ENCODE peak calls at places on chromosomes 2 and 18, in six cellular contexts. One of them, this sample, is unnamed.

GRCh38 chr18:62566818-62567217 is 44.0 kb downstream of the ZCCHC2 start:
- ATAC-seq in K562: no peak
- ATAC-seq in HepG2: no peak
- ATAC-seq in GM12878: no peak
- ATAC-seq in upper lobe of left lung: no peak
- ATAC-seq in A549: no peak
- ATAC-seq in this sample: no peak

GRCh38 chr2:132448771-132449170 is 32.2 kb downstream of the GPR39 start:
- ATAC-seq in K562: peak; percentile 42
- ATAC-seq in HepG2: peak; percentile 84
- ATAC-seq in GM12878: peak; percentile 71
- ATAC-seq in upper lobe of left lung: peak; percentile 67
- ATAC-seq in A549: peak; percentile 82
- ATAC-seq in this sample: no peak

GRCh38 chr2:54065411-54065810 is 50.0 kb upstream of the ACYP2 start:
- ATAC-seq in K562: no peak
- ATAC-seq in HepG2: no peak
- ATAC-seq in GM12878: no peak
- ATAC-seq in upper lobe of left lung: no peak
- ATAC-seq in A549: no peak
- ATAC-seq in this sample: no peak

GRCh38 chr2:72993585-72994280 is 76.4 kb downstream of the EMX1 start:
- ATAC-seq in K562: peak; percentile 48
- ATAC-seq in HepG2: peak; percentile 45
- ATAC-seq in GM12878: peak; percentile 15
- ATAC-seq in upper lobe of left lung: no peak
- ATAC-seq in A549: peak; percentile 21
- ATAC-seq in this sample: no peak

GRCh38 chr2:223944166-223944703 is 900 bp downstream of the WDFY1 start:
- ATAC-seq in K562: peak; percentile 75
- ATAC-seq in HepG2: peak; percentile 87
- ATAC-seq in GM12878: peak; percentile 45
- ATAC-seq in upper lobe of left lung: peak; percentile 62
- ATAC-seq in A549: peak; percentile 68
- ATAC-seq in this sample: peak; percentile 40

GRCh38 chr2:62415019-62415431 is 91.0 kb downstream of the TMEM17 start:
- ATAC-seq in K562: no peak
- ATAC-seq in HepG2: no peak
- ATAC-seq in GM12878: peak; percentile 85
- ATAC-seq in upper lobe of left lung: peak; percentile 51
- ATAC-seq in A549: no peak
- ATAC-seq in this sample: no peak

GRCh38 chr18:44744206-44745180 is 63.8 kb downstream of the SETBP1 start:
- ATAC-seq in K562: peak; percentile 73
- ATAC-seq in HepG2: no peak
- ATAC-seq in GM12878: no peak
- ATAC-seq in upper lobe of left lung: no peak
- ATAC-seq in A549: no peak
- ATAC-seq in this sample: no peak

GRCh38 chr2:29254-29653 is 17.1 kb downstream of the FAM110C start:
- ATAC-seq in K562: no peak
- ATAC-seq in HepG2: no peak
- ATAC-seq in GM12878: no peak
- ATAC-seq in upper lobe of left lung: no peak
- ATAC-seq in A549: no peak
- ATAC-seq in this sample: no peak

GRCh38 chr2:29559608-29560007 is 361.8 kb downstream of the ALK start:
- ATAC-seq in K562: no peak
- ATAC-seq in HepG2: no peak
- ATAC-seq in GM12878: no peak
- ATAC-seq in upper lobe of left lung: no peak
- ATAC-seq in A549: no peak
- ATAC-seq in this sample: no peak

GRCh38 chr2:54810236-54810635 is 86.8 kb downstream of the EML6 start:
- ATAC-seq in K562: no peak
- ATAC-seq in HepG2: no peak
- ATAC-seq in GM12878: no peak
- ATAC-seq in upper lobe of left lung: no peak
- ATAC-seq in A549: no peak
- ATAC-seq in this sample: no peak

GRCh38 chr18:35131387-35132283 is 90.4 kb downstream of the MAPRE2 start:
- ATAC-seq in K562: no peak
- ATAC-seq in HepG2: no peak
- ATAC-seq in GM12878: no peak
- ATAC-seq in upper lobe of left lung: no peak
- ATAC-seq in A549: no peak
- ATAC-seq in this sample: no peak

GRCh38 chr2:6864938-6865345 is 765 bp downstream of the CMPK2 start:
- ATAC-seq in K562: no peak
- ATAC-seq in HepG2: peak; percentile 4
- ATAC-seq in GM12878: peak; percentile 17
- ATAC-seq in upper lobe of left lung: peak; percentile 13
- ATAC-seq in A549: peak; percentile 11
- ATAC-seq in this sample: no peak

GRCh38 chr2:9657731-9658130 is 26.9 kb upstream of the YWHAQ start:
- ATAC-seq in K562: peak; percentile 71
- ATAC-seq in HepG2: peak; percentile 49
- ATAC-seq in GM12878: no peak
- ATAC-seq in upper lobe of left lung: no peak
- ATAC-seq in A549: peak; percentile 16
- ATAC-seq in this sample: no peak

GRCh38 chr2:103123516-103123915 is 361.7 kb downstream of the TMEM182 start:
- ATAC-seq in K562: no peak
- ATAC-seq in HepG2: no peak
- ATAC-seq in GM12878: no peak
- ATAC-seq in upper lobe of left lung: no peak
- ATAC-seq in A549: no peak
- ATAC-seq in this sample: no peak

GRCh38 chr18:7084080-7084765 is 33.4 kb downstream of the LAMA1 start:
- ATAC-seq in K562: peak; percentile 65
- ATAC-seq in HepG2: no peak
- ATAC-seq in GM12878: peak; percentile 81
- ATAC-seq in upper lobe of left lung: peak; percentile 85
- ATAC-seq in A549: no peak
- ATAC-seq in this sample: peak; percentile 43

GRCh38 chr18:13502585-13502984 is 223.8 kb downstream of the FAM210A start:
- ATAC-seq in K562: peak; percentile 47
- ATAC-seq in HepG2: no peak
- ATAC-seq in GM12878: peak; percentile 41
- ATAC-seq in upper lobe of left lung: peak; percentile 48
- ATAC-seq in A549: no peak
- ATAC-seq in this sample: no peak

GRCh38 chr2:216575465-216575864 is 57.8 kb upstream of the IGFBP2 start:
- ATAC-seq in K562: no peak
- ATAC-seq in HepG2: no peak
- ATAC-seq in GM12878: no peak
- ATAC-seq in upper lobe of left lung: no peak
- ATAC-seq in A549: no peak
- ATAC-seq in this sample: no peak

GRCh38 chr2:238974510-238975166 is 126.8 kb downstream of the TWIST2 start:
- ATAC-seq in K562: no peak
- ATAC-seq in HepG2: no peak
- ATAC-seq in GM12878: no peak
- ATAC-seq in upper lobe of left lung: peak; percentile 43
- ATAC-seq in A549: peak; percentile 68
- ATAC-seq in this sample: peak; percentile 83

GRCh38 chr18:5455644-5456043 is 88.2 kb downstream of the EPB41L3 start:
- ATAC-seq in K562: no peak
- ATAC-seq in HepG2: no peak
- ATAC-seq in GM12878: no peak
- ATAC-seq in upper lobe of left lung: peak; percentile 46
- ATAC-seq in A549: no peak
- ATAC-seq in this sample: no peak

GRCh38 chr2:3079466-3079865 is 298.2 kb downstream of the EIPR1 start:
- ATAC-seq in K562: no peak
- ATAC-seq in HepG2: no peak
- ATAC-seq in GM12878: no peak
- ATAC-seq in upper lobe of left lung: no peak
- ATAC-seq in A549: no peak
- ATAC-seq in this sample: no peak

GRCh38 chr2:181992776-181993175 is 7.1 kb downstream of the PPP1R1C start:
- ATAC-seq in K562: no peak
- ATAC-seq in HepG2: no peak
- ATAC-seq in GM12878: peak; percentile 89
- ATAC-seq in upper lobe of left lung: no peak
- ATAC-seq in A549: no peak
- ATAC-seq in this sample: no peak

GRCh38 chr2:111071480-111072143 is 49.1 kb upstream of the BCL2L11 start:
- ATAC-seq in K562: no peak
- ATAC-seq in HepG2: no peak
- ATAC-seq in GM12878: peak; percentile 83
- ATAC-seq in upper lobe of left lung: peak; percentile 51
- ATAC-seq in A549: peak; percentile 74
- ATAC-seq in this sample: peak; percentile 76

GRCh38 chr2:170820647-170821630 is 4.3 kb downstream of the GAD1 start:
- ATAC-seq in K562: peak; percentile 15
- ATAC-seq in HepG2: no peak
- ATAC-seq in GM12878: peak; percentile 15
- ATAC-seq in upper lobe of left lung: no peak
- ATAC-seq in A549: no peak
- ATAC-seq in this sample: no peak

GRCh38 chr18:48193521-48194251 is 215.5 kb downstream of the ZBTB7C start:
- ATAC-seq in K562: no peak
- ATAC-seq in HepG2: no peak
- ATAC-seq in GM12878: no peak
- ATAC-seq in upper lobe of left lung: peak; percentile 42
- ATAC-seq in A549: no peak
- ATAC-seq in this sample: peak; percentile 34

GRCh38 chr2:4174796-4175195 is 471.4 kb downstream of the DCDC2C start:
- ATAC-seq in K562: no peak
- ATAC-seq in HepG2: no peak
- ATAC-seq in GM12878: no peak
- ATAC-seq in upper lobe of left lung: no peak
- ATAC-seq in A549: no peak
- ATAC-seq in this sample: no peak

GRCh38 chr18:28995319-28995718 is 818.4 kb upstream of the CDH2 start:
- ATAC-seq in K562: no peak
- ATAC-seq in HepG2: no peak
- ATAC-seq in GM12878: no peak
- ATAC-seq in upper lobe of left lung: no peak
- ATAC-seq in A549: no peak
- ATAC-seq in this sample: no peak

GRCh38 chr18:10270160-10270571 is 184.3 kb upstream of the APCDD1 start:
- ATAC-seq in K562: no peak
- ATAC-seq in HepG2: peak; percentile 71
- ATAC-seq in GM12878: no peak
- ATAC-seq in upper lobe of left lung: no peak
- ATAC-seq in A549: no peak
- ATAC-seq in this sample: peak; percentile 47

GRCh38 chr2:50042794-50043193 is 888.5 kb upstream of the FSHR start:
- ATAC-seq in K562: no peak
- ATAC-seq in HepG2: no peak
- ATAC-seq in GM12878: no peak
- ATAC-seq in upper lobe of left lung: no peak
- ATAC-seq in A549: no peak
- ATAC-seq in this sample: no peak

GRCh38 chr2:98295275-98295674 is 51.0 kb upstream of the CNGA3 start:
- ATAC-seq in K562: no peak
- ATAC-seq in HepG2: peak; percentile 83
- ATAC-seq in GM12878: no peak
- ATAC-seq in upper lobe of left lung: no peak
- ATAC-seq in A549: no peak
- ATAC-seq in this sample: no peak

GRCh38 chr2:128654404-128654803 is 335.7 kb upstream of the HS6ST1 start:
- ATAC-seq in K562: no peak
- ATAC-seq in HepG2: no peak
- ATAC-seq in GM12878: peak; percentile 41
- ATAC-seq in upper lobe of left lung: peak; percentile 83
- ATAC-seq in A549: no peak
- ATAC-seq in this sample: no peak

GRCh38 chr2:114426756-114427155 is 15.7 kb upstream of the DPP10 start:
- ATAC-seq in K562: no peak
- ATAC-seq in HepG2: no peak
- ATAC-seq in GM12878: no peak
- ATAC-seq in upper lobe of left lung: no peak
- ATAC-seq in A549: no peak
- ATAC-seq in this sample: no peak

GRCh38 chr2:190837417-190837816 is 43.2 kb upstream of the GLS start:
- ATAC-seq in K562: no peak
- ATAC-seq in HepG2: no peak
- ATAC-seq in GM12878: no peak
- ATAC-seq in upper lobe of left lung: no peak
- ATAC-seq in A549: no peak
- ATAC-seq in this sample: no peak
- TF ChIP-seq CTCF in K562: no peak
- TF ChIP-seq CTCF in HepG2: no peak
- TF ChIP-seq CTCF in GM12878: no peak
- TF ChIP-seq CTCF in upper lobe of left lung: no peak
- TF ChIP-seq CTCF in A549: no peak
- TF ChIP-seq CTCF in this sample: no peak

GRCh38 chr2:85905187-85905666 is 16.4 kb upstream of the ST3GAL5 start:
- ATAC-seq in K562: no peak
- ATAC-seq in HepG2: no peak
- ATAC-seq in GM12878: no peak
- ATAC-seq in upper lobe of left lung: peak; percentile 61
- ATAC-seq in A549: no peak
- ATAC-seq in this sample: peak; percentile 93
- H3K27ac ChIP-seq in K562: no peak overlapping the region
- H3K27ac ChIP-seq in HepG2: no peak overlapping the region
- H3K27ac ChIP-seq in GM12878: no peak overlapping the region
- H3K27ac ChIP-seq in upper lobe of left lung: peak overlapping the region; percentile 6
- H3K27ac ChIP-seq in A549: peak overlapping the region; percentile 67
- H3K27ac ChIP-seq in this sample: peak overlapping the region; percentile 78

DNA sequence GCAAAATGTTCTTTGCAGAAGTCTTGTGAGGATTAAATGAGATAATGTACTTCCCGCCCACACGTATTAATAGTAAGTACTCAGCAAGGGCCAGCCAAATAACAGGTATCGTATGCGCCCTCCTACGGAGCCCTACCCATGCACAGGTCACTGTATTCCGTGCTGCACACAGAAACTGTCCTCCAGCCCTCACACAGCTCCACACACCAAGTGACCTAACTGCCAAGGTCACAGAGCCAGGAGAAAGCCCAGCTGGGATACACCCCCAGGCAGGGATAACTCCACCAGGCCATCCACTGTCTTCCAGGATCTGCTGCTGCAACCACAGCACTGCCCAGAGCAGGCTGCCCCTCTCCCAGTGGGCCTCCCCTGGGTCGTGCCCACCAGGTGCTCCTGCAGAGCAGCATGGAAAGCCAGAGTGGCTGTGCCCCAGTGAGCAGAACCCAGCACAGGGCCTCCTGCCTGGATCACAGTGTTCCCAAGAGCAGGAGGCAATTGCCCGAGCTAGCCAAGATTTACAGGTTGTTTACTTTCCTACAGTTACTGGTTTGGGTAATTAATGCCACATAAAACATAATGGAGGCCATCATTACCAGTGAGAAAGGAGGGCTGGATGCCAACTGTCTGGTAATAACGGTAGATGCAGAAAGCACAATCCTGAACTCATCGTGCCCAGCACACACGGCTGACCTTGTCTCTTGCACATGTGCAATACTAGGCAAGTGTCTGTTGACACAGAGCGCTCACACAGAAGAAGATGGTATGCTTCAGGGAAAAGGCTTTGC is 24.4 kb downstream of the TFCP2L1 start:
- ATAC-seq in K562: no peak
- ATAC-seq in HepG2: peak; percentile 25
- ATAC-seq in GM12878: no peak
- ATAC-seq in upper lobe of left lung: no peak
- ATAC-seq in A549: no peak
- ATAC-seq in this sample: no peak
- TF ChIP-seq EP300 in K562: no peak
- TF ChIP-seq EP300 in HepG2: no peak
- TF ChIP-seq EP300 in GM12878: no peak
- TF ChIP-seq EP300 in upper lobe of left lung: no peak
- TF ChIP-seq EP300 in A549: no peak
- TF ChIP-seq EP300 in this sample: no peak

GRCh38 chr2:209936106-209936663 is 66.3 kb upstream of the RPE start:
- ATAC-seq in K562: no peak
- ATAC-seq in HepG2: no peak
- ATAC-seq in GM12878: peak; percentile 37
- ATAC-seq in upper lobe of left lung: no peak
- ATAC-seq in A549: no peak
- ATAC-seq in this sample: no peak
- TF ChIP-seq CTCF in K562: no peak
- TF ChIP-seq CTCF in HepG2: peak; percentile 16
- TF ChIP-seq CTCF in GM12878: no peak
- TF ChIP-seq CTCF in upper lobe of left lung: no peak
- TF ChIP-seq CTCF in A549: no peak
- TF ChIP-seq CTCF in this sample: no peak

This sample was measured in gastroesophageal sphincter.